ENCODE peak calls at places on chromosomes 6 and 20, in ten cellular contexts. One of them, this sample, is unnamed.

GRCh38 chr6:51489133-51489532 is 598.3 kb downstream of the PKHD1 start:
- DNase-seq in activated naive CD4-positive, alpha-beta T cell: no peak
- DNase-seq in activated T-cell treated with anti-CD3 and anti-CD28 coated beads for 1 hour: no peak
- DNase-seq in HS-5: no peak
- DNase-seq in activated CD4-positive, alpha-beta T cell treated with anti-CD3 and anti-CD28 coated beads, Interleukin-2, amount 50 U/mL, for 4 hours: no peak
- DNase-seq in activated CD8-positive, alpha-beta memory T cell treated with anti-CD3 and anti-CD28 coated beads, Interleukin-2, amount 50 U/mL, for 4 hours: no peak
- DNase-seq in H9: no peak
- DNase-seq in astrocyte of the spinal cord: no peak
- DNase-seq in HEK293T: no peak
- DNase-seq in AG08395: no peak
- DNase-seq in this sample: no peak

GRCh38 chr6:134850906-134851305 is 99.0 kb downstream of the ALDH8A1 start:
- DNase-seq in activated naive CD4-positive, alpha-beta T cell: no peak
- DNase-seq in activated T-cell treated with anti-CD3 and anti-CD28 coated beads for 1 hour: no peak
- DNase-seq in HS-5: no peak
- DNase-seq in activated CD4-positive, alpha-beta T cell treated with anti-CD3 and anti-CD28 coated beads, Interleukin-2, amount 50 U/mL, for 4 hours: no peak
- DNase-seq in activated CD8-positive, alpha-beta memory T cell treated with anti-CD3 and anti-CD28 coated beads, Interleukin-2, amount 50 U/mL, for 4 hours: no peak
- DNase-seq in H9: peak
- DNase-seq in astrocyte of the spinal cord: peak
- DNase-seq in HEK293T: no peak
- DNase-seq in AG08395: peak
- DNase-seq in this sample: no peak

GRCh38 chr6:20861479-20861878 is 327.2 kb downstream of the CDKAL1 start:
- DNase-seq in activated naive CD4-positive, alpha-beta T cell: no peak
- DNase-seq in activated T-cell treated with anti-CD3 and anti-CD28 coated beads for 1 hour: no peak
- DNase-seq in HS-5: no peak
- DNase-seq in activated CD4-positive, alpha-beta T cell treated with anti-CD3 and anti-CD28 coated beads, Interleukin-2, amount 50 U/mL, for 4 hours: no peak
- DNase-seq in activated CD8-positive, alpha-beta memory T cell treated with anti-CD3 and anti-CD28 coated beads, Interleukin-2, amount 50 U/mL, for 4 hours: no peak
- DNase-seq in H9: no peak
- DNase-seq in astrocyte of the spinal cord: no peak
- DNase-seq in HEK293T: no peak
- DNase-seq in AG08395: no peak
- DNase-seq in this sample: no peak

GRCh38 chr20:51014797-51015722 is 7.8 kb downstream of the KCNG1 start:
- DNase-seq in activated naive CD4-positive, alpha-beta T cell: no peak
- DNase-seq in activated T-cell treated with anti-CD3 and anti-CD28 coated beads for 1 hour: no peak
- DNase-seq in HS-5: no peak
- DNase-seq in activated CD4-positive, alpha-beta T cell treated with anti-CD3 and anti-CD28 coated beads, Interleukin-2, amount 50 U/mL, for 4 hours: no peak
- DNase-seq in activated CD8-positive, alpha-beta memory T cell treated with anti-CD3 and anti-CD28 coated beads, Interleukin-2, amount 50 U/mL, for 4 hours: no peak
- DNase-seq in H9: peak
- DNase-seq in astrocyte of the spinal cord: peak
- DNase-seq in HEK293T: peak
- DNase-seq in AG08395: peak
- DNase-seq in this sample: no peak

GRCh38 chr6:13710552-13711383 is 867 bp downstream of the RANBP9 start:
- DNase-seq in activated naive CD4-positive, alpha-beta T cell: no peak
- DNase-seq in activated T-cell treated with anti-CD3 and anti-CD28 coated beads for 1 hour: peak
- DNase-seq in HS-5: no peak
- DNase-seq in activated CD4-positive, alpha-beta T cell treated with anti-CD3 and anti-CD28 coated beads, Interleukin-2, amount 50 U/mL, for 4 hours: peak
- DNase-seq in activated CD8-positive, alpha-beta memory T cell treated with anti-CD3 and anti-CD28 coated beads, Interleukin-2, amount 50 U/mL, for 4 hours: peak
- DNase-seq in H9: peak
- DNase-seq in astrocyte of the spinal cord: no peak
- DNase-seq in HEK293T: peak
- DNase-seq in AG08395: peak
- DNase-seq in this sample: no peak

GRCh38 chr6:137286926-137287325 is 67.7 kb upstream of the IFNGR1 start:
- DNase-seq in activated naive CD4-positive, alpha-beta T cell: no peak
- DNase-seq in activated T-cell treated with anti-CD3 and anti-CD28 coated beads for 1 hour: no peak
- DNase-seq in HS-5: no peak
- DNase-seq in activated CD4-positive, alpha-beta T cell treated with anti-CD3 and anti-CD28 coated beads, Interleukin-2, amount 50 U/mL, for 4 hours: no peak
- DNase-seq in activated CD8-positive, alpha-beta memory T cell treated with anti-CD3 and anti-CD28 coated beads, Interleukin-2, amount 50 U/mL, for 4 hours: no peak
- DNase-seq in H9: no peak
- DNase-seq in astrocyte of the spinal cord: no peak
- DNase-seq in HEK293T: no peak
- DNase-seq in AG08395: no peak
- DNase-seq in this sample: no peak

GRCh38 chr6:74269601-74269860 is 573.5 kb downstream of the CD109 start:
- DNase-seq in activated naive CD4-positive, alpha-beta T cell: no peak
- DNase-seq in activated T-cell treated with anti-CD3 and anti-CD28 coated beads for 1 hour: no peak
- DNase-seq in HS-5: no peak
- DNase-seq in activated CD4-positive, alpha-beta T cell treated with anti-CD3 and anti-CD28 coated beads, Interleukin-2, amount 50 U/mL, for 4 hours: no peak
- DNase-seq in activated CD8-positive, alpha-beta memory T cell treated with anti-CD3 and anti-CD28 coated beads, Interleukin-2, amount 50 U/mL, for 4 hours: no peak
- DNase-seq in H9: no peak
- DNase-seq in astrocyte of the spinal cord: no peak
- DNase-seq in HEK293T: no peak
- DNase-seq in AG08395: no peak
- DNase-seq in this sample: no peak

GRCh38 chr6:18536693-18537092 is 149.5 kb downstream of the RNF144B start:
- DNase-seq in activated naive CD4-positive, alpha-beta T cell: no peak
- DNase-seq in activated T-cell treated with anti-CD3 and anti-CD28 coated beads for 1 hour: no peak
- DNase-seq in HS-5: no peak
- DNase-seq in activated CD4-positive, alpha-beta T cell treated with anti-CD3 and anti-CD28 coated beads, Interleukin-2, amount 50 U/mL, for 4 hours: no peak
- DNase-seq in activated CD8-positive, alpha-beta memory T cell treated with anti-CD3 and anti-CD28 coated beads, Interleukin-2, amount 50 U/mL, for 4 hours: no peak
- DNase-seq in H9: no peak
- DNase-seq in astrocyte of the spinal cord: no peak
- DNase-seq in HEK293T: no peak
- DNase-seq in AG08395: no peak
- DNase-seq in this sample: no peak

GRCh38 chr6:113632220-113632864 is 224.8 kb upstream of the MARCKS start:
- DNase-seq in activated naive CD4-positive, alpha-beta T cell: no peak
- DNase-seq in activated T-cell treated with anti-CD3 and anti-CD28 coated beads for 1 hour: no peak
- DNase-seq in HS-5: peak
- DNase-seq in activated CD4-positive, alpha-beta T cell treated with anti-CD3 and anti-CD28 coated beads, Interleukin-2, amount 50 U/mL, for 4 hours: peak
- DNase-seq in activated CD8-positive, alpha-beta memory T cell treated with anti-CD3 and anti-CD28 coated beads, Interleukin-2, amount 50 U/mL, for 4 hours: peak
- DNase-seq in H9: no peak
- DNase-seq in astrocyte of the spinal cord: peak
- DNase-seq in HEK293T: no peak
- DNase-seq in AG08395: peak
- DNase-seq in this sample: no peak

GRCh38 chr20:33925867-33926266 is 67.8 kb upstream of the RALY start:
- DNase-seq in activated naive CD4-positive, alpha-beta T cell: no peak
- DNase-seq in activated T-cell treated with anti-CD3 and anti-CD28 coated beads for 1 hour: no peak
- DNase-seq in HS-5: no peak
- DNase-seq in activated CD4-positive, alpha-beta T cell treated with anti-CD3 and anti-CD28 coated beads, Interleukin-2, amount 50 U/mL, for 4 hours: no peak
- DNase-seq in activated CD8-positive, alpha-beta memory T cell treated with anti-CD3 and anti-CD28 coated beads, Interleukin-2, amount 50 U/mL, for 4 hours: no peak
- DNase-seq in H9: no peak
- DNase-seq in astrocyte of the spinal cord: peak
- DNase-seq in HEK293T: no peak
- DNase-seq in AG08395: peak
- DNase-seq in this sample: no peak

GRCh38 chr6:137044366-137045220 is at the start of gene IL20RA:
- DNase-seq in activated naive CD4-positive, alpha-beta T cell: no peak
- DNase-seq in activated T-cell treated with anti-CD3 and anti-CD28 coated beads for 1 hour: no peak
- DNase-seq in HS-5: no peak
- DNase-seq in activated CD4-positive, alpha-beta T cell treated with anti-CD3 and anti-CD28 coated beads, Interleukin-2, amount 50 U/mL, for 4 hours: no peak
- DNase-seq in activated CD8-positive, alpha-beta memory T cell treated with anti-CD3 and anti-CD28 coated beads, Interleukin-2, amount 50 U/mL, for 4 hours: peak
- DNase-seq in H9: peak
- DNase-seq in astrocyte of the spinal cord: peak
- DNase-seq in HEK293T: no peak
- DNase-seq in AG08395: peak
- DNase-seq in this sample: no peak

GRCh38 chr20:38278763-38279162 is 18.2 kb upstream of the KIAA1755 start:
- DNase-seq in activated naive CD4-positive, alpha-beta T cell: no peak
- DNase-seq in activated T-cell treated with anti-CD3 and anti-CD28 coated beads for 1 hour: no peak
- DNase-seq in HS-5: no peak
- DNase-seq in activated CD4-positive, alpha-beta T cell treated with anti-CD3 and anti-CD28 coated beads, Interleukin-2, amount 50 U/mL, for 4 hours: no peak
- DNase-seq in activated CD8-positive, alpha-beta memory T cell treated with anti-CD3 and anti-CD28 coated beads, Interleukin-2, amount 50 U/mL, for 4 hours: no peak
- DNase-seq in H9: no peak
- DNase-seq in astrocyte of the spinal cord: no peak
- DNase-seq in HEK293T: no peak
- DNase-seq in AG08395: no peak
- DNase-seq in this sample: no peak

GRCh38 chr6:379367-380181 is 12.0 kb upstream of the IRF4 start:
- DNase-seq in activated naive CD4-positive, alpha-beta T cell: no peak
- DNase-seq in activated T-cell treated with anti-CD3 and anti-CD28 coated beads for 1 hour: no peak
- DNase-seq in HS-5: no peak
- DNase-seq in activated CD4-positive, alpha-beta T cell treated with anti-CD3 and anti-CD28 coated beads, Interleukin-2, amount 50 U/mL, for 4 hours: no peak
- DNase-seq in activated CD8-positive, alpha-beta memory T cell treated with anti-CD3 and anti-CD28 coated beads, Interleukin-2, amount 50 U/mL, for 4 hours: no peak
- DNase-seq in H9: peak
- DNase-seq in astrocyte of the spinal cord: no peak
- DNase-seq in HEK293T: no peak
- DNase-seq in AG08395: no peak
- DNase-seq in this sample: no peak

GRCh38 chr6:149821492-149821891 is 42.7 kb downstream of the LRP11 start:
- DNase-seq in activated naive CD4-positive, alpha-beta T cell: no peak
- DNase-seq in activated T-cell treated with anti-CD3 and anti-CD28 coated beads for 1 hour: no peak
- DNase-seq in HS-5: no peak
- DNase-seq in activated CD4-positive, alpha-beta T cell treated with anti-CD3 and anti-CD28 coated beads, Interleukin-2, amount 50 U/mL, for 4 hours: no peak
- DNase-seq in activated CD8-positive, alpha-beta memory T cell treated with anti-CD3 and anti-CD28 coated beads, Interleukin-2, amount 50 U/mL, for 4 hours: no peak
- DNase-seq in H9: no peak
- DNase-seq in astrocyte of the spinal cord: no peak
- DNase-seq in HEK293T: no peak
- DNase-seq in AG08395: no peak
- DNase-seq in this sample: no peak

GRCh38 chr6:53347921-53348435 is 772 bp downstream of the ELOVL5 start:
- DNase-seq in activated naive CD4-positive, alpha-beta T cell: no peak
- DNase-seq in activated T-cell treated with anti-CD3 and anti-CD28 coated beads for 1 hour: peak
- DNase-seq in HS-5: no peak
- DNase-seq in activated CD4-positive, alpha-beta T cell treated with anti-CD3 and anti-CD28 coated beads, Interleukin-2, amount 50 U/mL, for 4 hours: peak
- DNase-seq in activated CD8-positive, alpha-beta memory T cell treated with anti-CD3 and anti-CD28 coated beads, Interleukin-2, amount 50 U/mL, for 4 hours: peak
- DNase-seq in H9: peak
- DNase-seq in astrocyte of the spinal cord: peak
- DNase-seq in HEK293T: peak
- DNase-seq in AG08395: peak
- DNase-seq in this sample: peak

This sample was measured in NCI-H187.